ENCODE peak calls at places on chromosomes 5 and 9, in eight cellular contexts. D, M, Z, A, I, J, V and W are unnamed samples.

GRCh38 chr9:127883959-127884358 is 6.5 kb upstream of the AK1 start:
- DNase-seq in D (no peak), M (no peak), Z (no peak), A (no peak), I (no peak), J (no peak), V (no peak), W (no peak)

GRCh38 chr5:179827684-179828083 is 7.0 kb downstream of the SQSTM1 start:
- DNase-seq in D (peak; percentile 24), M (no peak), Z (peak; percentile 78), A (peak; percentile 93), I (no peak), J (no peak), V (no peak), W (no peak)

GRCh38 chr5:111756701-111757581 is at the start of gene NREP:
- DNase-seq in D (no peak), M (peak; percentile 87), Z (no peak), A (peak; percentile 87), I (peak; percentile 93), J (peak; percentile 62), V (peak; percentile 79), W (peak; percentile 95)

GRCh38 chr9:14096182-14096922 is 217.6 kb downstream of the NFIB start:
- DNase-seq in D (no peak), M (no peak), Z (no peak), A (no peak), I (no peak), J (no peak), V (peak; percentile 91), W (no peak)

GRCh38 chr5:3167473-3167872 is 416.0 kb upstream of the IRX2 start:
- DNase-seq in D (no peak), M (no peak), Z (no peak), A (no peak), I (no peak), J (no peak), V (no peak), W (no peak)

GRCh38 chr9:123522921-123523320 is 166.9 kb downstream of the CRB2 start:
- DNase-seq in D (no peak), M (no peak), Z (no peak), A (no peak), I (no peak), J (no peak), V (no peak), W (no peak)

GRCh38 chr5:115267617-115268016 is 4.9 kb upstream of the PGGT1B start:
- DNase-seq in D (no peak), M (no peak), Z (no peak), A (no peak), I (no peak), J (no peak), V (no peak), W (no peak)

GRCh38 chr5:37552770-37553719 is 173.9 kb downstream of the WDR70 start:
- DNase-seq in D (no peak), M (no peak), Z (no peak), A (peak; percentile 21), I (no peak), J (no peak), V (peak; percentile 98), W (no peak)

GRCh38 chr5:54171645-54172384 is 138.6 kb downstream of the ARL15 start:
- DNase-seq in D (no peak), M (no peak), Z (no peak), A (peak; percentile 17), I (no peak), J (no peak), V (peak; percentile 39), W (peak; percentile 31)

GRCh38 chr9:119026120-119026519 is 343.1 kb downstream of the BRINP1 start:
- DNase-seq in D (no peak), M (peak; percentile 58), Z (no peak), A (no peak), I (peak; percentile 42), J (no peak), V (no peak), W (no peak)

GRCh38 chr5:132426525-132427138 is 57.1 kb downstream of the SLC22A5 start:
- DNase-seq in D (peak; percentile 68), M (no peak), Z (peak; percentile 95), A (peak; percentile 98), I (peak; percentile 70), J (no peak), V (no peak), W (peak; percentile 81)

GRCh38 chr5:109910874-109911273 is 221.1 kb downstream of the MAN2A1 start:
- DNase-seq in D (no peak), M (no peak), Z (no peak), A (no peak), I (no peak), J (no peak), V (no peak), W (no peak)

GRCh38 chr5:111999286-111999685 is 242.3 kb upstream of the NREP start:
- DNase-seq in D (no peak), M (no peak), Z (no peak), A (no peak), I (no peak), J (no peak), V (no peak), W (no peak)

GRCh38 chr5:135482383-135482933 is 30.3 kb upstream of the TIFAB start:
- DNase-seq in D (peak; percentile 13), M (no peak), Z (no peak), A (peak; percentile 75), I (no peak), J (no peak), V (no peak), W (no peak)

GRCh38 chr9:5438301-5439162 is 807 bp upstream of the PLGRKT start:
- DNase-seq in D (peak; percentile 47), M (no peak), Z (peak; percentile 44), A (no peak), I (no peak), J (no peak), V (no peak), W (peak; percentile 78)

GRCh38 chr5:170216262-170216864 is 16.4 kb upstream of the C5orf58 start:
- DNase-seq in D (no peak), M (no peak), Z (no peak), A (peak; percentile 79), I (no peak), J (peak; percentile 28), V (peak; percentile 55), W (peak; percentile 40)

GRCh38 chr9:90086076-90086475 is 481.3 kb downstream of the GADD45G start:
- DNase-seq in D (no peak), M (no peak), Z (no peak), A (no peak), I (no peak), J (no peak), V (no peak), W (no peak)

GRCh38 chr5:141529873-141530272 is 41.0 kb downstream of the PCDHGC5 start:
- DNase-seq in D (no peak), M (no peak), Z (no peak), A (no peak), I (no peak), J (no peak), V (no peak), W (no peak)

GRCh38 chr9:121718063-121718462 is 66.6 kb downstream of the DAB2IP start:
- DNase-seq in D (no peak), M (peak; percentile 66), Z (no peak), A (peak; percentile 52), I (peak; percentile 58), J (no peak), V (no peak), W (no peak)

GRCh38 chr9:96453625-96454024 is 3.7 kb downstream of the HABP4 start:
- DNase-seq in D (no peak), M (peak; percentile 18), Z (no peak), A (no peak), I (no peak), J (no peak), V (no peak), W (no peak)

GRCh38 chr5:177604116-177604521 is 4.2 kb downstream of the B4GALT7 start:
- DNase-seq in D (no peak), M (no peak), Z (no peak), A (no peak), I (no peak), J (no peak), V (no peak), W (no peak)

GRCh38 chr9:110257097-110257955 is 1.0 kb upstream of the TXN start:
- DNase-seq in D (peak; percentile 31), M (no peak), Z (no peak), A (peak; percentile 62), I (peak; percentile 55), J (no peak), V (no peak), W (peak; percentile 44)

GRCh38 chr9:128607642-128608350 is 48.9 kb downstream of the DYNC2I2 start:
- DNase-seq in D (no peak), M (peak; percentile 80), Z (peak; percentile 25), A (no peak), I (peak; percentile 80), J (no peak), V (no peak), W (no peak)

GRCh38 chr5:163379298-163380155 is 57.9 kb upstream of the CCNG1 start:
- DNase-seq in D (no peak), M (no peak), Z (no peak), A (peak; percentile 74), I (no peak), J (no peak), V (no peak), W (no peak)